ENCODE peak calls at places on chromosomes 11 and 22, in nine cellular contexts. Y, K, L, Z, A, Q, S, H and J are unnamed samples.

GRCh38 chr22:44385781-44386180 is 73.0 kb upstream of the SHISAL1 start:
- DNase-seq in L (peak), Q (no peak), H (no peak), A (no peak), K (no peak), Z (no peak), S (no peak), Y (peak), J (no peak)

GRCh38 chr11:1983601-1983961 is 14.1 kb downstream of the H19 start:
- DNase-seq in S (no peak), Y (peak), K (no peak), A (no peak), Z (no peak), H (no peak), L (peak), Q (no peak), J (no peak)

GRCh38 chr11:74019104-74019738 is 10.3 kb upstream of the UCP3 start:
- DNase-seq in K (no peak), Q (no peak), L (no peak), S (peak), Z (no peak), H (peak), Y (no peak), A (no peak), J (no peak)

GRCh38 chr11:128172046-128172878 is 415.1 kb downstream of the ETS1 start:
- DNase-seq in Z (peak), K (peak), L (peak), S (peak), A (peak), Q (peak), Y (no peak), H (peak), J (peak)

GRCh38 chr22:19615001-19615461 is 90.8 kb upstream of the CLDN5 start:
- DNase-seq in Y (no peak), H (no peak), Z (no peak), L (no peak), Q (no peak), K (no peak), A (no peak), S (no peak), J (no peak)

GRCh38 chr11:1953489-1954284 is 6.6 kb downstream of the MRPL23 start:
- DNase-seq in Z (no peak), A (no peak), L (peak), Y (peak), K (no peak), H (no peak), S (no peak), Q (peak), J (no peak)

GRCh38 chr11:61579398-61580291 is 1.2 kb downstream of the SYT7 start:
- DNase-seq in Z (no peak), L (no peak), Q (no peak), A (no peak), H (no peak), K (no peak), S (no peak), Y (no peak), J (no peak)

GRCh38 chr11:86202013-86202336 is 42.6 kb upstream of the EED start:
- DNase-seq in K (no peak), Q (no peak), Z (no peak), L (no peak), H (no peak), S (no peak), A (no peak), Y (no peak), J (no peak)

GRCh38 chr11:120977470-120977869 is 46.4 kb upstream of the TBCEL start:
- DNase-seq in H (no peak), A (no peak), Z (peak), Y (no peak), L (no peak), S (no peak), K (no peak), Q (no peak), J (no peak)

GRCh38 chr11:96333076-96333744 is 9.8 kb downstream of the MAML2 start:
- DNase-seq in L (no peak), H (no peak), K (peak), A (peak), S (no peak), Y (no peak), Z (no peak), Q (no peak), J (peak)

GRCh38 chr11:129894281-129895125 is 875 bp downstream of the NFRKB start:
- DNase-seq in S (no peak), Q (no peak), Z (peak), K (peak), Y (no peak), A (peak), L (no peak), H (no peak), J (no peak)

GRCh38 chr11:14350215-14350614 is 8.8 kb downstream of the RRAS2 start:
- DNase-seq in L (no peak), H (no peak), A (no peak), Y (no peak), K (no peak), Z (no peak), S (no peak), Q (no peak), J (no peak)
- H3K4me3 ChIP-seq in L (no peak), H (no peak), A (no peak), Y (no peak), K (no peak), Z (no peak), S (no peak), Q (no peak), J (no peak)

DNA sequence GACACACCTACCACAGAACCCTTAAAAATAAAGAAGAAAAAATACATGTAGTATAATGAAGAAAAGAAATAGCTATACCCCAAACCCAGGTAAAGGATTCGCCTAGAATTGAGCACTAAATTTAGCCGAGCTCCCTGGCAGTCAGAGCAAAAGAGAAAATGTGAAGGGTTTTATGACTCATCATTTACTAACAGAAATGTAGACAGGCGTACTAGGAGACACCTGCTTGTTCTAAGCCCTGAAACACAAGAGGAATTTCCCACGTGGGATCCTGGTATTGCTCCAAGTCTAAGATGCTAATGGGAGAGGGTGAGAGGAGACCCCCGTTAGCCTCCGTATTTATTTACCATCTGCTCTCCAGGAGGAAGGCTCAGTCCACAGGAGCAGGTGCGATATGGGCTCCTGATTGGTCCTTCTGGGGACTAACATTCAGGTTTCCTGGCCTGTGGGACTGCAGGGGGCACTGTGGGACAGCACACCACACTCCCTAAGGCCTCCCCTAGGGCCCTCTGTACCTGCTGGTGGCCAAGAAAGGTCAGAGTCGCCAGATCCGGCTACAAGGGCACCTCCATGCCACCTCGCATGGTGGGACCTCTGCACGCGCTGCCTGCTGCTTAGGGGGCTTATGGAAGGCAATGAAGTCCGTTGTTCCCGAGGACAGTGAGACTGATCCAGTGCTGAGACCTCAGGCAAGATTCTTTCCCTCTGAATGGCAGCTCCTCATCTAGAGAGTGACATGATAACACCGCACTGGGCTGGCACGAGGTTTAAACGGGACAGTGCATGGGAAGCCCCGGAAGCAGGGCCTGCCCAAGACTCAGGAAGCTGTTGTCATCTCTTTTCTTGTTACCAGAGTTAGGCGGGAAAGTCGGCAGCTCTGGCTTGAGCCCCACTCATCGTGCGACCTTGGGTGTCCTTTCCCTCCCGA is 25.8 kb downstream of the KCNC1 start:
- DNase-seq in H (peak), A (peak), Q (no peak), K (peak), L (no peak), Z (peak), Y (peak), S (peak), J (peak)
- TF ChIP-seq CTCF in H (no peak), A (peak), Q (peak), K (peak), L (peak), Z (peak), Y (peak), S (peak), J (peak)

GRCh38 chr22:40044870-40045834 is 50.4 kb downstream of the FAM83F start:
- DNase-seq in Z (peak), H (peak), Y (peak), K (peak), L (peak), S (peak), Q (no peak), A (peak), J (no peak)

GRCh38 chr22:40043793-40044101 is 49.0 kb downstream of the FAM83F start:
- DNase-seq in Q (no peak), Z (no peak), Y (no peak), S (no peak), A (no peak), L (no peak), K (no peak), H (no peak), J (no peak)

GRCh38 chr22:40043086-40043485 is 48.3 kb downstream of the FAM83F start:
- DNase-seq in K (peak), Q (peak), S (no peak), A (peak), Z (no peak), Y (no peak), H (no peak), L (peak), J (peak)

GRCh38 chr22:40046126-40046525 is 51.4 kb downstream of the FAM83F start:
- DNase-seq in K (no peak), L (no peak), Z (no peak), Q (no peak), Y (no peak), S (no peak), A (no peak), H (no peak), J (no peak)

DNA sequence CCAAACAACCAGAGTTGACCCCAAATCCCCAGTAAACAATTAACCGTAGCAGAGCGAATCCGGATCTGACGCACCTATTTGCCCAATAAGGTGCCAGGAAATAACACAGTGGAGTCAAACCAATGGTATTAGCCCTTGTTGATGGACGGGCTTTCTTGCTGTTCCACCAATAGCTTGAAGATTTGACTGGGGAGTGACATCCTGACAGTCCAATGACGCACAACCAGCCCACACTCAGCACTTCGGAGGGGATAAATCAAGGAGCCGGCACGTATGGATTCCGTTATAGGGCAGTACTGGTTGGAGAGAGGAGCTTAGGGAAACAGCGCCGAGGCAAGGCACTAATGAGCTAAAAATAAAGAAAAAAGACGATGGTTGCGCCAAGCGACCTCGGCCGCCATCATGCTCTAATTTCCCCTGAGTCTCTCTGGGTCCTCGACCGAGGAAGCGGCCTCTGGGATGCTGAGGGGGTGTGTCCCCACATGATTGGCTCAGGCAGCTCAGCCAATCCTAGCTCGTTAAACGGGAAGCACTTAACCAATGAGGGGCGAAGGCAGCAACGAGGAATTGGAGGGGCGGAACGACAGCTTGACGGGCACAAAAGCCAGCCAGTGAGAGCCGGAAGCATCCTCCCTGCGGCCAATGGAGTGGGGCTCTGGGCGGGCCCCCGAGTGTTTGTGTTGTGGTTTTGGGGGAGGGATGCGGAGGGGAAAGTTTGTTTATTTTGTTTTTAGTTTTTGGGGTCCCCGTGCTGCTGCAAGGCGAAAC is 49.5 kb downstream of the FAM83F start:
- DNase-seq in Y (peak), L (peak), S (peak), Q (peak), A (peak), K (peak), Z (peak), H (peak), J (peak)
- H3K4me3 ChIP-seq in Y (peak), L (peak), S (peak), Q (peak), A (peak), K (peak), Z (peak), H (peak), J (peak)

GRCh38 chr11:64777449-64778222 is 706 bp downstream of the SF1 start:
- DNase-seq in S (peak), Q (peak), K (peak), Z (peak), A (peak), L (peak), H (peak), Y (peak), J (peak)
- TF ChIP-seq CTCF in S (peak), Q (no peak), K (no peak), Z (no peak), A (no peak), L (no peak), H (no peak), Y (no peak), J (no peak)

GRCh38 chr11:47991266-47991830 is 11.0 kb downstream of the PTPRJ start:
- DNase-seq in A (no peak), S (no peak), K (no peak), Q (peak), L (no peak), H (peak), Y (no peak), Z (no peak), J (no peak)
- H3K4me3 ChIP-seq in A (no peak), S (peak), K (no peak), Q (no peak), L (no peak), H (no peak), Y (no peak), Z (no peak), J (no peak)

GRCh38 chr11:78929092-78929905 is 354.6 kb upstream of the NARS2 start:
- DNase-seq in Q (no peak), A (no peak), H (no peak), L (no peak), Y (no peak), K (no peak), S (no peak), Z (no peak), J (no peak)

GRCh38 chr11:78922886-78923625 is 348.4 kb upstream of the NARS2 start:
- DNase-seq in K (no peak), A (no peak), Y (no peak), S (no peak), Q (no peak), H (no peak), L (no peak), Z (no peak), J (no peak)

GRCh38 chr11:78927511-78927910 is 352.8 kb upstream of the NARS2 start:
- DNase-seq in A (no peak), Y (no peak), S (no peak), L (no peak), Q (no peak), H (no peak), K (no peak), Z (no peak), J (no peak)

GRCh38 chr11:78929906-78930220 is 355.2 kb upstream of the NARS2 start:
- DNase-seq in Z (no peak), A (no peak), L (no peak), Q (no peak), S (no peak), K (no peak), Y (no peak), H (no peak), J (no peak)

DNA sequence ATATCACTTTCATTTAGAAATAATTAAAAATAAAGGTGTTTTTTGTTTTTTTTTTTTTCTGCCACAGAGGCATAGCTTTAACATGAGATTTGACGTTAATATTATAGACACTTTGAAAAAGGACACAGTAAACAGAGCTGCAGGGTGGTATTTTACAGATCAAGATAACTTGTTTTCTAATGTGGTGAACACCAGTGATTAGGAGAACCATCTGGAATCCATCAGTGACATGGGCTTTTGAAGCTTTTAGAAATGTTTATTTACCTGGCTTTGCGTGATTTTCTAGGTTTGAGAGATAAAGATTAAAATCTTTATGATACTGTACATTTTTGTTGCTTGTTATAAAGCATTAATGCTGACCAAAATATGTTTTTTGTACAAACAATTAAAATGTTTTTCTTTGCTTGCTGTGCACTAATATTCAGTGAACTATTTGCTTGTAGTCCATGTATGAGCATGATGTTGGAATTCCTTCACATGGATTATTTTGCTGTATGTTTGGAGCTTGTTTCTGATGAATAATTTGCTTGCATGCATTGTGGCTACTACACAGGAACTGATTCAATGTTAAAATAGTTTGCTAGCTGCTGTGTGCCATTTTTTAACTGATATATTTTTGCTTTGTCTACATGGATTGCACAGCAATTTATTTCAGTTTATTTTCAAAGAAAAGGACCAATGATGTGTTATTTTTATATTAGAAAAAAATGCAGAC is 352.1 kb upstream of the NARS2 start:
- DNase-seq in Y (no peak), S (no peak), H (no peak), K (peak), A (peak), Z (no peak), Q (no peak), L (no peak), J (peak)
- TF ChIP-seq CTCF in Y (no peak), S (no peak), H (no peak), K (no peak), A (no peak), Z (no peak), Q (no peak), L (no peak), J (no peak)

GRCh38 chr11:67429038-67429668 is 859 bp downstream of the RPS6KB2 start:
- DNase-seq in S (no peak), Y (no peak), L (no peak), Q (no peak), Z (no peak), A (no peak), K (peak), H (no peak), J (no peak)

GRCh38 chr11:67428052-67429001 is at the start of gene RPS6KB2:
- DNase-seq in Y (peak), Q (peak), K (peak), A (peak), S (peak), Z (peak), L (peak), H (peak), J (peak)

GRCh38 chr11:67431346-67432249 is 3.3 kb downstream of the RPS6KB2 start:
- DNase-seq in Y (no peak), Z (no peak), S (no peak), K (no peak), H (no peak), L (no peak), A (no peak), Q (no peak), J (no peak)

GRCh38 chr11:67432655-67433349 is 4.5 kb downstream of the RPS6KB2 start:
- DNase-seq in H (no peak), A (no peak), L (no peak), S (no peak), Q (no peak), Y (peak), Z (no peak), K (no peak), J (no peak)

DNA sequence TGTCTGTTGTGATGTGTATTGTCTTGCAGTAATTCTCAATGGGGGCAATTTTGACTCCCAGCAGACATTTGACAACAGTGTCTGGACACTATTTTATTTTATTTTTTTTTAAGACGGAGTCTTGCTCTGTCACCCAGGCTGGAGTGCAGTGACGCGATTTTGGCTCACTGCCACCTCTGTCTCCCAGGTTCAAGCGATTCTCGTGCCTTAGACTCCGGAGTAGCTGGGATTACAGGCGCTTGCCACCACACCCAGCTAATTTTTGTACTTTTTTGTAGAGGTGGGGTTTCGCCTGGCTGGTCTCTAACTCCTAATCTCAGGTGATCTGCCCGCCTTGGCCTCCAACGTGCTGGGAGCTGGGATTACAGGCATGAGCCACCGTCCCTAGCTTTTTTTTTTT is 1.4 kb downstream of the RPS6KB2 start:
- DNase-seq in Y (no peak), Z (no peak), Q (no peak), L (no peak), A (no peak), S (no peak), K (no peak), H (no peak), J (no peak)
- H3K4me3 ChIP-seq in Y (no peak), Z (no peak), Q (no peak), L (no peak), A (no peak), S (no peak), K (peak), H (peak), J (no peak)